ENCODE peak calls at places on chromosome 3, in ten cellular contexts. One of them, this sample, is unnamed.

GRCh38 chr3:99948467-99949089 is 130.9 kb downstream of the CMSS1 start:
- DNase-seq in fibroblast of pulmonary artery: no peak
- DNase-seq in GM06990: no peak
- DNase-seq in neural crest cell: no peak
- DNase-seq in pancreas: no peak
- DNase-seq in cardiac fibroblast: no peak
- DNase-seq in AG04450: no peak
- DNase-seq in IMR-90: no peak
- DNase-seq in RWPE1: no peak
- DNase-seq in H9: no peak
- DNase-seq in this sample: no peak

GRCh38 chr3:64111083-64111482 is 87.8 kb upstream of the PSMD6 start:
- DNase-seq in fibroblast of pulmonary artery: no peak
- DNase-seq in GM06990: no peak
- DNase-seq in neural crest cell: no peak
- DNase-seq in pancreas: no peak
- DNase-seq in cardiac fibroblast: no peak
- DNase-seq in AG04450: no peak
- DNase-seq in IMR-90: no peak
- DNase-seq in RWPE1: no peak
- DNase-seq in H9: no peak
- DNase-seq in this sample: no peak

GRCh38 chr3:196192036-196193001 is 18.9 kb downstream of the ZDHHC19 start:
- DNase-seq in fibroblast of pulmonary artery: no peak
- DNase-seq in GM06990: peak; percentile 85
- DNase-seq in neural crest cell: no peak
- DNase-seq in pancreas: no peak
- DNase-seq in cardiac fibroblast: no peak
- DNase-seq in AG04450: no peak
- DNase-seq in IMR-90: no peak
- DNase-seq in RWPE1: no peak
- DNase-seq in H9: peak; percentile 68
- DNase-seq in this sample: no peak

GRCh38 chr3:184350618-184351017 is 10.8 kb downstream of the CLCN2 start:
- DNase-seq in fibroblast of pulmonary artery: no peak
- DNase-seq in GM06990: no peak
- DNase-seq in neural crest cell: no peak
- DNase-seq in pancreas: no peak
- DNase-seq in cardiac fibroblast: no peak
- DNase-seq in AG04450: no peak
- DNase-seq in IMR-90: no peak
- DNase-seq in RWPE1: no peak
- DNase-seq in H9: no peak
- DNase-seq in this sample: no peak

GRCh38 chr3:151268267-151269235 is 9.8 kb downstream of the P2RY14 start:
- DNase-seq in fibroblast of pulmonary artery: no peak
- DNase-seq in GM06990: peak; percentile 37
- DNase-seq in neural crest cell: no peak
- DNase-seq in pancreas: no peak
- DNase-seq in cardiac fibroblast: no peak
- DNase-seq in AG04450: no peak
- DNase-seq in IMR-90: peak; percentile 28
- DNase-seq in RWPE1: no peak
- DNase-seq in H9: no peak
- DNase-seq in this sample: no peak

GRCh38 chr3:77303943-77304778 is 264.3 kb downstream of the ROBO2 start:
- DNase-seq in fibroblast of pulmonary artery: no peak
- DNase-seq in GM06990: no peak
- DNase-seq in neural crest cell: no peak
- DNase-seq in pancreas: no peak
- DNase-seq in cardiac fibroblast: no peak
- DNase-seq in AG04450: no peak
- DNase-seq in IMR-90: no peak
- DNase-seq in RWPE1: no peak
- DNase-seq in H9: no peak
- DNase-seq in this sample: no peak

GRCh38 chr3:176088962-176089383 is 1108.3 kb downstream of the TBL1XR1 start:
- DNase-seq in fibroblast of pulmonary artery: no peak
- DNase-seq in GM06990: no peak
- DNase-seq in neural crest cell: no peak
- DNase-seq in pancreas: no peak
- DNase-seq in cardiac fibroblast: no peak
- DNase-seq in AG04450: no peak
- DNase-seq in IMR-90: no peak
- DNase-seq in RWPE1: no peak
- DNase-seq in H9: no peak
- DNase-seq in this sample: no peak

GRCh38 chr3:175606650-175607318 is 747.6 kb downstream of the NAALADL2 start:
- DNase-seq in fibroblast of pulmonary artery: peak; percentile 2
- DNase-seq in GM06990: no peak
- DNase-seq in neural crest cell: no peak
- DNase-seq in pancreas: no peak
- DNase-seq in cardiac fibroblast: no peak
- DNase-seq in AG04450: no peak
- DNase-seq in IMR-90: peak; percentile 20
- DNase-seq in RWPE1: no peak
- DNase-seq in H9: no peak
- DNase-seq in this sample: no peak

GRCh38 chr3:64033033-64033432 is 9.7 kb upstream of the PSMD6 start:
- DNase-seq in fibroblast of pulmonary artery: no peak
- DNase-seq in GM06990: no peak
- DNase-seq in neural crest cell: no peak
- DNase-seq in pancreas: no peak
- DNase-seq in cardiac fibroblast: no peak
- DNase-seq in AG04450: no peak
- DNase-seq in IMR-90: no peak
- DNase-seq in RWPE1: no peak
- DNase-seq in H9: no peak
- DNase-seq in this sample: no peak

GRCh38 chr3:179671709-179672337 is 19.0 kb downstream of the USP13 start:
- DNase-seq in fibroblast of pulmonary artery: peak; percentile 57
- DNase-seq in GM06990: no peak
- DNase-seq in neural crest cell: no peak
- DNase-seq in pancreas: no peak
- DNase-seq in cardiac fibroblast: peak; percentile 67
- DNase-seq in AG04450: no peak
- DNase-seq in IMR-90: peak; percentile 58
- DNase-seq in RWPE1: no peak
- DNase-seq in H9: no peak
- DNase-seq in this sample: no peak

DNA sequence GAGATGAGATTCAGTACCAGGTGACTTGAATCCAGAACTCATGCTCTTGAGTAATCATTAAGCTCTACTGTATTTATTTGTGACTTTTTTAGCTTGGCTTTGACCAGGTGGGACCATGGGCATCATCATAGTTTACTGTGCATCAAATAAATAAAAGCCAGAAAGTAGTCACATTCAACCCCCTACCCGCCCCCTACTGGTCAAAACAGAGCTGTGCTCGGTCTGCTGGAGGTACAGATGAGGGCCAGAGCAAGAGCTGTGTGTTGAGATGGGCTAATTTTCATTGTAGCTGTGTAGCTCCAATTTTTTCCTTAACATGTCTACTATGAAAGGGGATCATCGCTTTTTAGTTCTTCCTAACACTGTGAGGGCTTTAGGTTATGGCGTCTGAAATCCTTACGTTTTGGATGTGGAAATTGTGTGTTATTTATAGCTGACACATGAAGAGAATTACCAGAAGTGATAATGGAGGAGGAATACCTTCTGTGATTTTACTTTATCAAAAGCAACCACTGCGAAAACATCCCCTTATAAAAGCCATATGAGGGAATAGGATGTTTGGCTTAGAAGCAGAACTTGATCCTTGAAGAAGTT is 375.1 kb downstream of the PTPRG start:
- DNase-seq in fibroblast of pulmonary artery: peak; percentile 42
- DNase-seq in GM06990: no peak
- DNase-seq in neural crest cell: peak; percentile 13
- DNase-seq in pancreas: no peak
- DNase-seq in cardiac fibroblast: peak; percentile 36
- DNase-seq in AG04450: no peak
- DNase-seq in IMR-90: peak; percentile 15
- DNase-seq in RWPE1: no peak
- DNase-seq in H9: no peak
- DNase-seq in this sample: no peak
- TF ChIP-seq CTCF in fibroblast of pulmonary artery: peak; percentile 77
- TF ChIP-seq CTCF in GM06990: peak; percentile 82
- TF ChIP-seq CTCF in neural crest cell: peak; percentile 64
- TF ChIP-seq CTCF in pancreas: no peak
- TF ChIP-seq CTCF in cardiac fibroblast: peak; percentile 79
- TF ChIP-seq CTCF in AG04450: peak; percentile 65
- TF ChIP-seq CTCF in IMR-90: peak; percentile 46
- TF ChIP-seq CTCF in RWPE1: peak; percentile 21
- TF ChIP-seq CTCF in H9: peak; percentile 79
- TF ChIP-seq CTCF in this sample: no peak

GRCh38 chr3:13528217-13528801 is 20.6 kb upstream of the FBLN2 start:
- DNase-seq in fibroblast of pulmonary artery: peak; percentile 46
- DNase-seq in GM06990: no peak
- DNase-seq in neural crest cell: peak; percentile 29
- DNase-seq in pancreas: no peak
- DNase-seq in cardiac fibroblast: peak; percentile 64
- DNase-seq in AG04450: no peak
- DNase-seq in IMR-90: no peak
- DNase-seq in RWPE1: no peak
- DNase-seq in H9: peak; percentile 87
- DNase-seq in this sample: no peak
- TF ChIP-seq CTCF in fibroblast of pulmonary artery: peak; percentile 46
- TF ChIP-seq CTCF in GM06990: no peak
- TF ChIP-seq CTCF in neural crest cell: peak; percentile 52
- TF ChIP-seq CTCF in pancreas: no peak
- TF ChIP-seq CTCF in cardiac fibroblast: peak; percentile 33
- TF ChIP-seq CTCF in AG04450: peak; percentile 43
- TF ChIP-seq CTCF in IMR-90: peak; percentile 28
- TF ChIP-seq CTCF in RWPE1: no peak
- TF ChIP-seq CTCF in H9: peak; percentile 68
- TF ChIP-seq CTCF in this sample: peak; percentile 40

GRCh38 chr3:144491333-144491732 is 519.7 kb downstream of the DIPK2A start:
- DNase-seq in fibroblast of pulmonary artery: peak; percentile 7
- DNase-seq in GM06990: no peak
- DNase-seq in neural crest cell: no peak
- DNase-seq in pancreas: no peak
- DNase-seq in cardiac fibroblast: no peak
- DNase-seq in AG04450: no peak
- DNase-seq in IMR-90: no peak
- DNase-seq in RWPE1: no peak
- DNase-seq in H9: peak; percentile 37
- DNase-seq in this sample: no peak
- TF ChIP-seq CTCF in fibroblast of pulmonary artery: no peak
- TF ChIP-seq CTCF in GM06990: no peak
- TF ChIP-seq CTCF in neural crest cell: no peak
- TF ChIP-seq CTCF in pancreas: no peak
- TF ChIP-seq CTCF in cardiac fibroblast: no peak
- TF ChIP-seq CTCF in AG04450: peak; percentile 3
- TF ChIP-seq CTCF in IMR-90: no peak
- TF ChIP-seq CTCF in RWPE1: no peak
- TF ChIP-seq CTCF in H9: peak; percentile 36
- TF ChIP-seq CTCF in this sample: no peak

DNA sequence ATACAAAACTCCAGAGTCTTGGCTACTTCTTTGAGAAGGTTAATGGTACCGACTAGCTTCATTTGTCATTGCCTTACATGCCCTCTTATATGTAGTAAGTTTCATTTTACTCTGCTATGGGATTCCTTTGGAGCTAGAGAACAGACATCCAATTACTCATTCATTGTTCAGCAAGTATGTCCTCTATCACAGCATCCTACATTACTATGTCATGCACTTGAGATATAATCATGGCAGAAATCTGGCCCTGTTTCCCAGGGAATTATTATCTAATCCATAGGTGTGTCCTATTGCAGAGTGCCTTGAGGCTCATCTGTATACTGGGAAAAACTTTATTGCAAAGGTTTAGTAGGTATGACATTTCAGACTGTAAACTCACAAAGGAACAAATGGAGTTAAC is 333.1 kb upstream of the NECTIN3 start:
- DNase-seq in fibroblast of pulmonary artery: peak; percentile 20
- DNase-seq in GM06990: no peak
- DNase-seq in neural crest cell: no peak
- DNase-seq in pancreas: no peak
- DNase-seq in cardiac fibroblast: peak; percentile 3
- DNase-seq in AG04450: no peak
- DNase-seq in IMR-90: peak; percentile 18
- DNase-seq in RWPE1: no peak
- DNase-seq in H9: no peak
- DNase-seq in this sample: no peak
- TF ChIP-seq CTCF in fibroblast of pulmonary artery: no peak
- TF ChIP-seq CTCF in GM06990: no peak
- TF ChIP-seq CTCF in neural crest cell: no peak
- TF ChIP-seq CTCF in pancreas: no peak
- TF ChIP-seq CTCF in cardiac fibroblast: no peak
- TF ChIP-seq CTCF in AG04450: no peak
- TF ChIP-seq CTCF in IMR-90: no peak
- TF ChIP-seq CTCF in RWPE1: no peak
- TF ChIP-seq CTCF in H9: no peak
- TF ChIP-seq CTCF in this sample: no peak

This sample was measured in Calu3.